ENCODE peak calls at places on chromosomes 7 and 10, in five cellular contexts. J, U, V, D and O are unnamed samples.

GRCh38 chr10:124124123-124124768 is 30.8 kb upstream of the CHST15 start:
- DNase-seq in D (no peak), U (no peak), V (no peak), J (no peak), O (no peak)

GRCh38 chr7:39238209-39238869 is 260.6 kb downstream of the POU6F2 start:
- DNase-seq in D (no peak), J (no peak), V (no peak), U (no peak), O (no peak)

GRCh38 chr10:62636825-62637248 is 167.7 kb upstream of the ADO start:
- DNase-seq in D (no peak), V (no peak), J (no peak), U (no peak), O (no peak)

GRCh38 chr10:45282061-45282460 is 33.3 kb downstream of the OR13A1 start:
- DNase-seq in V (no peak), D (no peak), U (no peak), J (no peak), O (no peak)

GRCh38 chr7:13860734-13861133 is 128.7 kb downstream of the ETV1 start:
- DNase-seq in V (no peak), J (no peak), U (no peak), D (no peak), O (no peak)

GRCh38 chr7:92621641-92622429 is 31.6 kb upstream of the FAM133B start:
- DNase-seq in D (peak), J (no peak), V (no peak), U (no peak), O (no peak)

GRCh38 chr10:48606530-48607355 is 1.9 kb upstream of the ARHGAP22 start:
- DNase-seq in J (no peak), U (no peak), V (no peak), D (no peak), O (no peak)

GRCh38 chr10:115760131-115760530 is 512.9 kb downstream of the GFRA1 start:
- DNase-seq in D (no peak), J (no peak), V (no peak), U (no peak), O (no peak)

GRCh38 chr10:114375082-114375481 is 29.2 kb downstream of the AFAP1L2 start:
- DNase-seq in J (no peak), V (no peak), D (no peak), U (no peak), O (no peak)
- TF ChIP-seq CHD2 in J (no peak), V (no peak), D (no peak), U (no peak), O (no peak)

DNA sequence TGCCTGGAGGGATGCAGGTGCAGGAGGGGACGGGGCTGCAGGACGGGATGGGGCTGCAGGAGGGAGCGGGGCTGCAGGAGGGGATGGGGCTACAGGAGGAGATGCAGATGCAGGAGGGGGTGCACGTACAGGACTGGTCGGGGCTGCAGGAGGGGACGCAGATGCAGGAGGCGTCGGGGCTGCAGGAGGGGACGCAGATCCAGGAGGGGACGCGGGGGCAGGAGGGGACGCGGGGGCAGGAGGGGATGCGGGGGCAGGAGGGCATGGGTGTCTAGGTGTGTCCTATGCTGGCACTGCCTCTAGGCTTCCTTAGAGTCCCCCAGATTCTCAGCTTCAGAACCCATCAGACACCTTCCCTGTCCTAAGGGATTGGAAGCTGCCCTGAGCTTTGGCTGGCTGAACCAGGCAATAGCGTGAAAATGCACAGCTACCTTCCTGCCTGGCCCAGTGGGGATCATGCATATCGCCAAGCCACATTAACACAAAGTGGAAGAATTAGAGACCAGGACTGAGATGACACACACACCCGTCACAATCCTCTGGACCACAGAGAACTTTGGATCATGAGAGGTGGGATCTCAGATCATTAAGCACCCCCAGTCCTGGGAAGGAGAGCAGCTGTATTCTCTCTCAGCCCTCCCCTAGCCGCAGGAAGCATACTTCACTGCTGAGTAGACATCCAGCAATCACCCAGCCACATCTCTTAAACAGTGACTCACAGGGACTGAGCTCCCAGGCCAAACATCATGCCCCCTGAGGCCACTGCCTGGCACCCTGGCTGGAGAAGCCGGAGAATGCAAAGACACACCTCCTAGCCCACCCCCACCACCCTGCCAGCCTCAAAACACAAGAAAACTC is 67.3 kb downstream of the VWA2 start:
- DNase-seq in D (no peak), V (no peak), U (no peak), J (no peak), O (no peak)
- TF ChIP-seq YY1 in D (no peak), V (no peak), U (no peak), J (no peak), O (no peak)

GRCh38 chr10:69437321-69438259 is 13.7 kb upstream of the TSPAN15 start:
- DNase-seq in V (no peak), J (no peak), D (no peak), U (no peak), O (no peak)

GRCh38 chr10:69438531-69439349 is 12.5 kb upstream of the TSPAN15 start:
- DNase-seq in V (peak), D (no peak), U (no peak), J (no peak), O (no peak)

GRCh38 chr10:69435966-69436520 is 15.2 kb upstream of the TSPAN15 start:
- DNase-seq in V (no peak), J (no peak), U (no peak), D (no peak), O (no peak)

GRCh38 chr10:69434169-69434568 is 17.1 kb upstream of the TSPAN15 start:
- DNase-seq in J (no peak), U (no peak), D (no peak), V (no peak), O (no peak)

DNA sequence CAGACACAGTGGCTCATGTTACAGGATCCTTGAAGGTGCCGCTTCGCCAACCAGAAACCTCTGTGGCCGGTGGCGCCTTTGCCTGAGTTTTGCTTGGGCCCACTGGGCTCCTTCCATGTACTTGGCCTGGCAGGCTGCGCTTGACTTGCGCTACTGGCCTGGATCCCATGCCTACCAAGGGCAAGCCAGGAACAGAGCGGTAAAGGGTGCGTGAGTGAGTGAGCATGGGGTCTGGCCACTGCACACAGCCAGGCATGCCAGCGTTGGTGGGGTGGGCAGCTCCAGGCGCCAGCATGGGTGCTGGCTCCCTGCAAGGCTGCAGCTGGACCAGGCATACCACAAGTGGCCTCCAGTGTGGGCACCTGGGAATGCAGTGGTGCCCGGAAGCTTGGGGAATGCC is 16.3 kb upstream of the TSPAN15 start:
- DNase-seq in D (no peak), V (no peak), U (no peak), J (no peak), O (no peak)
- TF ChIP-seq CHD2 in D (no peak), V (no peak), U (no peak), J (no peak), O (no peak)

GRCh38 chr10:128125416-128125943 is 743 bp downstream of the MKI67 start:
- DNase-seq in U (peak), V (peak), J (no peak), D (no peak), O (no peak)
- TF ChIP-seq YY1 in U (no peak), V (no peak), J (no peak), D (no peak), O (no peak)

DNA sequence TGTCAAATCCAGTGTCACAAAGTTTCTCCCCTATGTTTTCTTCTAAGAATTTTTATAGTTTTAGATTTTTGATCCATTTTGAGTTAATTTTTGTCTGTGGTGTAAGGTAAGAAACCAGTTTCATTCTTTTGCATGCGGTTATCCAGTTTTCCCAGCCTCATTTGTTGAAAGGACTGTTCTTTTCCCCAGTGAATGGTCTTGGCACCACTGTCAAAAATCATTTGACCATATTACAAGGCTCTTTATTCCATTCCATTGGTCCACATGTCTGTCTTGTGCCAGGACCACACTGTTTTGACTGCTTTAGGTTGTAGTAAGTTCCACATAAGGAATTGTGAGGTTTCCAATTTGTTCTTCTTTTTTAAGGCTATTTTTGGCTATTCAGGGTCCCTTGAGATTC is 64.0 kb downstream of the INPP5A start:
- DNase-seq in D (no peak), U (no peak), V (no peak), J (no peak), O (no peak)
- TF ChIP-seq CHD2 in D (no peak), U (no peak), V (no peak), J (no peak), O (no peak)

DNA sequence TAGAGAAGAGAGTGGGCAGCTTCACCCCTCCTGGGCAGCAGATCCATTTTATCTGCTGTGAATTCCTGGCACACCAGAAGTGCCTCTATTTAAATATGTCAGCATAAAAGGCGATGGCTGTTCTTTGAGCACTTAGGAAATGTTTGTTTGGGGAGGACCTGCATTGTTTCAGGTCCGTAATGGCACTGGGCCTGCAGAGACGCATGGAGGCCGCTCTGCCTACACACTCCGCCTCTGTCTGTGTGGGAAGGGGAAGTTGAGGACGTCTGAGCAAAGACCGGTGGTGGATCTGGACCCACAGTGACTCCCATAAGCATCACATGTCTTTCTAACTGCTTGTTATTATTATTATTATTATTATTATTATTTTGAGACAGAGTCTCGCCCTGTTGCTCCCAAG is 253.2 kb downstream of the CAMK1D start:
- DNase-seq in V (no peak), U (no peak), J (no peak), D (no peak), O (peak)
- TF ChIP-seq YY1 in V (no peak), U (no peak), J (no peak), D (no peak), O (no peak)

GRCh38 chr10:86888585-86889381 is 68.6 kb downstream of the MMRN2 start:
- DNase-seq in U (peak), J (no peak), V (no peak), D (peak), O (no peak)
- TF ChIP-seq CHD2 in U (no peak), J (no peak), V (no peak), D (no peak), O (no peak)

GRCh38 chr7:32785365-32785764 is 106.2 kb downstream of the KBTBD2 start:
- DNase-seq in J (no peak), D (no peak), V (no peak), U (peak), O (no peak)
- TF ChIP-seq YY1 in J (no peak), D (no peak), V (no peak), U (no peak), O (no peak)

GRCh38 chr10:13792011-13792410 is 205.2 kb downstream of the PRPF18 start:
- DNase-seq in V (peak), D (no peak), U (no peak), J (no peak), O (no peak)
- TF ChIP-seq CHD2 in V (no peak), D (no peak), U (no peak), J (no peak), O (no peak)

GRCh38 chr10:90161-90560 is 41.1 kb upstream of the TUBB8 start:
- DNase-seq in D (no peak), V (no peak), J (no peak), U (no peak), O (peak)
- TF ChIP-seq YY1 in D (no peak), V (no peak), J (no peak), U (no peak), O (no peak)